ENCODE peak calls at places on chromosomes 7 and 10, in six cellular contexts. N is mesenchymal stem cell, L is neuronal stem cell, R is IMR-90, S is H1, K is trophoblast cell. V is an unnamed sample.
A peak's percentile ranks its signal among the peaks of the same experiment; 100 is the strongest.

GRCh38 chr7:144483189-144483588 is 79.7 kb upstream of the NOBOX start:
- DNase-seq in R (no peak), L (no peak), N (no peak), S (no peak), K (no peak), V (no peak)

GRCh38 chr10:69353981-69354635 is 62.6 kb downstream of the TACR2 start:
- DNase-seq in S (no peak), L (no peak), N (no peak), R (no peak), K (no peak), V (no peak)

GRCh38 chr7:43753401-43753800 is 5.1 kb upstream of the BLVRA start:
- DNase-seq in L (no peak), S (no peak), K (no peak), R (no peak), N (no peak), V (no peak)

GRCh38 chr10:80281784-80282505 is 7.5 kb downstream of the MAT1A start:
- DNase-seq in S (no peak), L (no peak), K (peak; percentile 37), N (no peak), R (no peak), V (no peak)

GRCh38 chr7:29924684-29925083 is 64.9 kb downstream of the SCRN1 start:
- DNase-seq in L (no peak), R (no peak), S (no peak), N (no peak), K (no peak), V (no peak)

GRCh38 chr7:147971606-147972005 is 619.0 kb upstream of the C7orf33 start:
- DNase-seq in R (no peak), L (no peak), K (no peak), N (no peak), S (no peak), V (no peak)

GRCh38 chr7:12458520-12459131 is 55.0 kb upstream of the VWDE start:
- DNase-seq in N (peak; percentile 62), R (peak; percentile 25), S (no peak), K (peak; percentile 68), L (peak; percentile 20), V (no peak)

GRCh38 chr7:3537210-3537875 is 236.3 kb downstream of the SDK1 start:
- DNase-seq in S (no peak), K (no peak), R (peak; percentile 80), N (peak; percentile 66), L (no peak), V (no peak)

GRCh38 chr10:32167450-32167849 is 111.2 kb upstream of the KIF5B start:
- DNase-seq in S (no peak), K (no peak), R (no peak), L (no peak), N (no peak), V (no peak)

GRCh38 chr7:2363283-2363682 is 8.7 kb downstream of the EIF3B start:
- DNase-seq in R (no peak), L (no peak), N (no peak), K (no peak), S (no peak), V (no peak)

GRCh38 chr10:46293832-46294640 is 7.2 kb downstream of the ANTXRL start:
- DNase-seq in R (no peak), L (no peak), N (no peak), S (no peak), K (no peak), V (peak; percentile 32)

GRCh38 chr7:138935438-138936079 is 45.6 kb downstream of the KIAA1549 start:
- DNase-seq in K (peak; percentile 45), R (peak; percentile 92), L (no peak), S (peak; percentile 33), N (peak; percentile 84), V (no peak)

GRCh38 chr7:131071786-131072504 is 255.7 kb upstream of the MKLN1 start:
- DNase-seq in R (peak; percentile 38), K (peak; percentile 89), L (no peak), S (no peak), N (peak; percentile 57), V (no peak)

DNA sequence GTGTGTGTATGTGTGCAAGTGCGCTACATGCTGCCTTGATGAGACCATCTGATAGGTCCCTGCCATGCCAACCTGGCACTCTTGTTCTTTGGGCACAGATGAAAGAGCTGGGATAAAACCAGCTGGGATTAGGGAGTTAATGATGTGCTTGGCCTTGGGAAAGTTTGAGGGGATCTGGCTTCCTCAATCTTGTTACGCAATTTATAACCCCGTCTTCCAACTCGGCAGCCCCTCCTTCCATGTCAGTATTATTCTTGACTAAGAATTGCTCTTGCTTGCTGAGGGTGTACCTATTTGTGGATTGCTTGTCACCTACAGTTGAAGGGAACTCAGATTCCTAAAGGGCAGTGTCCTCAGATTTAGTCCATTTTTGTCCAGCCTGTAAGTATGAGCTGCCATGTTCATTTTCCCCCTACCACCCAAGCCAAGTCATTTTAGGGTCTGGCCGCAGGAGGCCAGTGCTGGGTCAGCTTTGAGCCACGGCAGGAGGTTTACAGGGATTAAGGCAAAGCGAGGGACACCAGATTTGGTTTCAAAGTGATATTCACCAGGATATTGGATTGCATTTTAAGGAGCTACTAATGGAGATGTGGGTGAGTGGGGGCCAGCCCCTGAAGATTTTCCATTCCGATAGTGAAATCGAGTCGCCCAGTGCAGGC is 34.1 kb upstream of the KCNMA1 start:
- DNase-seq in K (no peak), R (no peak), S (peak; percentile 33), L (no peak), N (no peak), V (no peak)
- H3K14ac ChIP-seq in K (no peak overlapping the region), R (no peak overlapping the region), S (no peak overlapping the region), L (no peak overlapping the region), N (no peak overlapping the region), V (no peak overlapping the region)

GRCh38 chr7:109637428-109637827 is 1067.8 kb downstream of the DNAJB9 start:
- DNase-seq in K (no peak), N (no peak), R (no peak), L (no peak), S (no peak), V (no peak)
- H3K14ac ChIP-seq in K (no peak overlapping the region), N (no peak overlapping the region), R (no peak overlapping the region), L (no peak overlapping the region), S (no peak overlapping the region), V (no peak overlapping the region)

DNA sequence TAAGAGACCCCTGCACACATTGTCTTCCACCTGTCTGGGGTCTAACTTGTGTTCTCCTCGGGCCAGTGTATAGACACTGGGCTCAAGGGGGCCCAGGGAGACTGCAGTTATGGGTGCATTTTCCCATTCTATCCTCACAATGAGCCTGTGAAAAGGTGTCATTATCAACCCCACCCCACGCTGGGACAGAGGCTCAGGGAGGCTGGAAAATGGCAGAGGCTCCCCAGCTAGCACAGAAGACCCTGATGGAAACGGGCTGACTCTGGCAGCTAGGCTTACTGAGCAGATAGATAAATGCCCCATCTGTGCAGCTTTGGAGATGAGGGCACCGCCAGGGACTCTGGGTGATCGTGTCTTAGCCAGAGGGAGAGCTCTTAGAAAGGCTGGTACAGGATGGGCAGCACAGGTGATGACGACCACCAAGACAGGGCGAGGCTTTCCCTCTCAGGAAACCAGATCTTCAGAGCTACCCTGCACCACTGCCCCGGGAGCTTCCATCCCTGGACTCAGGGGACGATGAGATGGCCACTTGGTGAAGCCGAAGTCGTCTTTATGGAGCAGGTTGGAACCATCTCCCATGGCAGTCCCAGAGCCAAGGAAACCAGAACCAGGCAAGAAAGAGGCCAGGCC is 58.2 kb upstream of the CHST15 start:
- DNase-seq in K (no peak), S (no peak), R (no peak), N (no peak), L (no peak), V (no peak)
- H3K14ac ChIP-seq in K (no peak overlapping the region), S (no peak overlapping the region), R (no peak overlapping the region), N (no peak overlapping the region), L (peak overlapping the region; percentile 26), V (no peak overlapping the region)

GRCh38 chr7:122764902-122765301 is 62.2 kb upstream of the RNF148 start:
- DNase-seq in N (no peak), L (no peak), S (no peak), K (no peak), R (no peak), V (no peak)
- H3K14ac ChIP-seq in N (no peak overlapping the region), L (no peak overlapping the region), S (no peak overlapping the region), K (no peak overlapping the region), R (no peak overlapping the region), V (no peak overlapping the region)

GRCh38 chr7:26167293-26167934 is 15.4 kb downstream of the NFE2L3 start:
- DNase-seq in L (no peak), R (no peak), N (no peak), K (no peak), S (no peak), V (no peak)

GRCh38 chr7:26168458-26169023 is 16.5 kb downstream of the NFE2L3 start:
- DNase-seq in K (no peak), S (no peak), R (no peak), N (no peak), L (no peak), V (no peak)

GRCh38 chr7:26169271-26169670 is 17.3 kb downstream of the NFE2L3 start:
- DNase-seq in N (no peak), L (no peak), R (no peak), K (no peak), S (no peak), V (no peak)

GRCh38 chr7:26165950-26166680 is 14.1 kb downstream of the NFE2L3 start:
- DNase-seq in L (no peak), R (no peak), S (no peak), N (no peak), K (peak; percentile 34), V (no peak)

DNA sequence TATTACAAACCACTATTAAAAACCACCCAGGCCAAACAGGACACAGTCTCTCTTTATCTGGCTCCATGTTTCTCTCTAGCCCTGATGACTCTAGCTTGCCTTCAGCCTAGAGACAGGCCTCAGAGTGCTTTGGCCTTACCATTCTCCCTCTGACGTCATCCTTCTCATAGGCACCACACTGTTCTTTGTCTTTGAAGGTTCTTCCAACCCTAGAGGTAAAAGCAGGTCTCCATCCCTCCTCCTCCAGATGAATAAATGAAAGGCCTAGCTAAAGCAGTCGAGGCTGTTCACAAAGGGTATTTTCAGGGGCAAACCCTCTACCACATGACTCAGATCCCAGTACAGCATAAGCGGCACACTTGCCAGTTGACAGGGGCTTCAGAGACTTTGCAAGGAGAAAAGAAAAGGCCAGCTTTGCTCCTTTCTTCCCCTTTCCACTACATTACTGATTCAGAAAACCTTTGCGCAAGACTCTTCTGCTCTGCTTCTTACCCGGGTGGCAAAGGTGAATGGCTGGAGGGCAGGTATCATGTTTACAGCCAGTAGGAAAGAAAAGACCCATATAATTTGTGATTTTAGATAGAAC is 14.8 kb downstream of the NFE2L3 start:
- DNase-seq in S (peak; percentile 32), K (peak; percentile 74), R (no peak), L (no peak), N (no peak), V (no peak)
- H3K14ac ChIP-seq in S (no peak overlapping the region), K (no peak overlapping the region), R (no peak overlapping the region), L (no peak overlapping the region), N (no peak overlapping the region), V (no peak overlapping the region)

V was measured in H9.